ENCODE peak calls at places on chromosomes 6 and 20, in five cellular contexts. J, Q, K, B and U are unnamed samples.

GRCh38 chr6:18352842-18353241 is 34.3 kb upstream of the RNF144B start:
- DNase-seq in K (no peak), Q (no peak), J (no peak), B (no peak), U (no peak)

GRCh38 chr6:119132211-119133004 is 53.9 kb upstream of the FAM184A start:
- DNase-seq in K (no peak), J (no peak), B (no peak), Q (no peak), U (no peak)

GRCh38 chr6:402901-403658 is 11.5 kb downstream of the IRF4 start:
- DNase-seq in Q (no peak), J (no peak), B (no peak), K (no peak), U (no peak)

GRCh38 chr6:14804444-14805210 is 441.2 kb upstream of the JARID2 start:
- DNase-seq in J (no peak), B (no peak), K (peak; percentile 71), Q (peak; percentile 54), U (no peak)

GRCh38 chr20:51810155-51811039 is 8.1 kb upstream of the SALL4 start:
- DNase-seq in Q (peak; percentile 48), K (no peak), B (no peak), J (no peak), U (no peak)

GRCh38 chr20:4063631-4064030 is 48.3 kb upstream of the RNF24 start:
- DNase-seq in J (no peak), B (no peak), Q (no peak), K (no peak), U (no peak)

GRCh38 chr6:13450628-13451027 is 36.8 kb downstream of the GFOD1 start:
- DNase-seq in J (no peak), Q (no peak), K (no peak), B (no peak), U (no peak)

GRCh38 chr6:50826803-50827202 is 8.1 kb downstream of the TFAP2B start:
- DNase-seq in B (no peak), K (no peak), J (no peak), Q (no peak), U (no peak)

GRCh38 chr6:145194389-145194788 is 540.9 kb downstream of the EPM2A start:
- DNase-seq in J (no peak), B (no peak), K (no peak), Q (no peak), U (no peak)

GRCh38 chr6:107811591-107812218 is 12.4 kb downstream of the SCML4 start:
- DNase-seq in Q (no peak), K (no peak), B (no peak), J (no peak), U (no peak)

GRCh38 chr6:51570168-51570921 is 517.1 kb downstream of the PKHD1 start:
- DNase-seq in B (no peak), J (no peak), Q (no peak), K (no peak), U (no peak)

GRCh38 chr6:3372184-3372846 is 84.5 kb downstream of the SLC22A23 start:
- DNase-seq in B (no peak), K (no peak), Q (no peak), J (peak; percentile 64), U (no peak)

GRCh38 chr6:142275146-142276006 is 26.4 kb upstream of the ADGRG6 start:
- DNase-seq in J (no peak), K (no peak), B (no peak), Q (no peak), U (no peak)

GRCh38 chr6:169654590-169655391 is 47.0 kb downstream of the WDR27 start:
- DNase-seq in J (no peak), Q (no peak), K (peak; percentile 68), B (no peak), U (no peak)

GRCh38 chr6:134106702-134107101 is 54.3 kb upstream of the SLC2A12 start:
- DNase-seq in K (no peak), J (no peak), Q (no peak), B (no peak), U (no peak)

GRCh38 chr20:62121776-62122658 is at the start of gene LSM14B:
- DNase-seq in K (peak; percentile 99), Q (peak; percentile 95), B (peak; percentile 92), J (peak; percentile 96), U (peak; percentile 89)

GRCh38 chr20:11054266-11055025 is 380.6 kb upstream of the JAG1 start:
- DNase-seq in Q (no peak), B (no peak), K (no peak), J (no peak), U (no peak)

GRCh38 chr6:68718379-68719073 is 83.4 kb downstream of the ADGRB3 start:
- DNase-seq in K (no peak), B (no peak), J (no peak), Q (no peak), U (no peak)

GRCh38 chr6:83824388-83824801 is 28.8 kb upstream of the RIPPLY2 start:
- DNase-seq in J (no peak), K (no peak), B (no peak), Q (no peak), U (no peak)

GRCh38 chr6:166955865-166956443 is 396 bp downstream of the RNASET2 start:
- DNase-seq in J (no peak), Q (no peak), B (no peak), K (no peak), U (no peak)

GRCh38 chr20:34049897-34050695 is 56.4 kb downstream of the RALY start:
- DNase-seq in K (no peak), J (no peak), Q (no peak), B (no peak), U (no peak)

GRCh38 chr20:51424270-51425041 is 118.1 kb downstream of the NFATC2 start:
- DNase-seq in B (no peak), J (no peak), Q (no peak), K (no peak), U (no peak)

GRCh38 chr6:12335717-12336116 is 45.6 kb downstream of the EDN1 start:
- DNase-seq in J (no peak), Q (no peak), B (no peak), K (no peak), U (no peak)
- TF ChIP-seq YY1 in J (no peak), Q (no peak), B (no peak), K (no peak), U (no peak)

DNA sequence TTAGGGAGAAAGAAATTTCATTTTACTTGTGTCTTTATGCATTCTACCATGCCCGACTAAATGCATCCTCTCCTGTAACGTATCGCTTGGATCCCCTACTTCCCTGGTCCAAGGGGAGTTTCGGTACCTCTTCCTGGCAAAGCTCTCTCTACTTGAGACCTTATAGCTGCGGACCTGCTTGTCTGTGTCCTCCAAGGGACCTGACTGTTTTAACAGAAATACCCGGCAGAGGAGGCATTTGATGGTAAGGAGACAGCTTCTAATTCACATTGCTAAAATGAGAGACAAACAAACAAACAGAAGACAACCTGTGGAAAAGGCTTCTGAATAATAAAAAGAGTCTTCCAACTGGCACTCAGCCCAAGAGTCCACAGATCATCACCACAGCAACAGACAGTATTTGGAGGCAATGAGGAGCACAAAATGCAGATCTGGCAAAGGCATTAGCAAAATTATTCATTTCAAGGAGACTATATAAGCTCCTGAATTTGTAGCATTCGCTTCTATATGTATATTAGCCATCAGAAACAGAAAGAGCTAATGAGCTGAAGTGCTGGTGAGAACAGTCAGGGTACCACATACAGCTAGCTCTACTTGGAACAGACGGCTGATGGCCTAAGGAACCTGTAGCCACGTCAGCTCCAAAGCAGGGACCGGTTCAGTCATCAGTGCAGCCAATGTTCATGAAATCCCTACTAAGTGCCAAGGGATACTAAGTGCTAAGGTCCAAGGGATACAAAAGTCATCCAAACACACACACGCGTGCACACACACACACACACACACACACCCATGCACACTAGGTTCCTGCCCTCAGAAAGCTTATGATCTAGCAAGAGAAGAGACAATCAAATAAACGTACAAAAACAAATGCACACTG is 53.9 kb downstream of the MAP3K5 start:
- DNase-seq in J (no peak), K (no peak), Q (no peak), B (no peak), U (no peak)
- TF ChIP-seq RAD21 in J (no peak), K (no peak), Q (no peak), B (no peak), U (no peak)

DNA sequence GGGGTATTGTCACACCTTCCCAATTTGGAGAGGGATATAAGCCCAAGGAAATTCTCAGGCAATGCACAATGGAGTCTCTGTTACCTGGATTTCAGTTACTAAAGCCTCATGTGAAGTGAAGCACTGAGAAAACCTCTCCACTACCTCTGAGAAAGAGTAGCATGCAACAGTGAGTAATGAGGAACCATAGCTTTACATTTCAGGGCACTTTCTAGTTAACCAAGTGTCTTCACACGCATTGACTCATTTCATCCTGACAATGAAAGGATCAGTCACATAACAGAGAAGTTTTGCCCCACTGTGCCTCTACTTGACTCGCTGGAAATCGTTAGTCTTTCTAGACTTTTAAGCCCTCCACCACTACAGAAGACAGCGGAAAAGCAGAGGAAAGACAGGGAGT is 86.2 kb upstream of the ARID1B start:
- DNase-seq in J (no peak), Q (no peak), K (no peak), B (no peak), U (no peak)
- TF ChIP-seq CTCF in J (no peak), Q (no peak), K (no peak), B (no peak), U (no peak)

DNA sequence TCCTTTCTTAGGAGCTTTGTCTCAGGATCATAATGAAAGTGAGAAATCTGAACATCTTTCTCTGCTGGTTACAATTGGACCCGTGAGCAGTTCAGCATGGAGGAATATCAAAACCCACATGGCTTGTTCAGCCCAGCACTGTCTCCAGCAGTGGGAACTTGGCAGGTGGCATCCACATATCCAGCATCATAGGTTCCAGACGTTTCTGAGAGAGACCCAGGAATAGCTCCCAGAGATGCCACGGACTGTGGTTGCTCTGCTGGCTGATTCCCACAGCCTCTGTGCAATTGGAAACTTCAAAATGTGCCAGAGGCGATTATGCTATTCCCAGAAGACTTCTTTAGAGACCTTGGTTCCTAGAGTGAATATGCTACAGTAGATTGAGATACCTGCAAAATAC is 76.4 kb downstream of the PHACTR2 start:
- DNase-seq in B (no peak), Q (no peak), J (no peak), K (no peak), U (no peak)
- TF ChIP-seq YY1 in B (no peak), Q (no peak), J (no peak), K (no peak), U (no peak)

GRCh38 chr6:5248302-5249098 is 12.2 kb downstream of the LYRM4 start:
- DNase-seq in K (no peak), J (no peak), Q (no peak), B (no peak), U (no peak)
- TF ChIP-seq RAD21 in K (no peak), J (no peak), Q (no peak), B (no peak), U (no peak)

GRCh38 chr20:32661820-32662528 is 11.8 kb downstream of the C20orf203 start:
- DNase-seq in K (no peak), B (no peak), J (no peak), Q (no peak), U (no peak)
- TF ChIP-seq CTCF in K (no peak), B (peak; percentile 43), J (peak; percentile 36), Q (peak; percentile 69), U (peak; percentile 13)